ENCODE peak calls at places on chromosomes 2 and 18, in nine cellular contexts. One of them, this sample, is unnamed.

GRCh38 chr2:98569197-98569793 is 39.0 kb downstream of the COA5 start:
- DNase-seq in right lobe of liver: peak; percentile 57
- DNase-seq in thoracic aorta: no peak
- DNase-seq in PC-3: peak; percentile 46
- DNase-seq in OCI-LY7: peak; percentile 60
- DNase-seq in PC-9: peak; percentile 43
- DNase-seq in upper lobe of right lung: peak; percentile 75
- DNase-seq in hepatocyte: peak; percentile 50
- DNase-seq in MM.1S: no peak
- DNase-seq in this sample: peak; percentile 93

GRCh38 chr2:157592983-157593382 is 35.7 kb downstream of the ACVR1C start:
- DNase-seq in right lobe of liver: no peak
- DNase-seq in thoracic aorta: no peak
- DNase-seq in PC-3: peak; percentile 57
- DNase-seq in OCI-LY7: peak; percentile 35
- DNase-seq in PC-9: no peak
- DNase-seq in upper lobe of right lung: no peak
- DNase-seq in hepatocyte: no peak
- DNase-seq in MM.1S: no peak
- DNase-seq in this sample: no peak

GRCh38 chr2:10721344-10722251 is at the start of gene ATP6V1C2:
- DNase-seq in right lobe of liver: peak; percentile 73
- DNase-seq in thoracic aorta: no peak
- DNase-seq in PC-3: peak; percentile 40
- DNase-seq in OCI-LY7: peak; percentile 52
- DNase-seq in PC-9: peak; percentile 61
- DNase-seq in upper lobe of right lung: peak; percentile 82
- DNase-seq in hepatocyte: peak; percentile 65
- DNase-seq in MM.1S: peak; percentile 85
- DNase-seq in this sample: peak; percentile 86

GRCh38 chr18:3340682-3341097 is 78.8 kb downstream of the MYL12B start:
- DNase-seq in right lobe of liver: no peak
- DNase-seq in thoracic aorta: no peak
- DNase-seq in PC-3: peak; percentile 51
- DNase-seq in OCI-LY7: no peak
- DNase-seq in PC-9: no peak
- DNase-seq in upper lobe of right lung: no peak
- DNase-seq in hepatocyte: peak; percentile 62
- DNase-seq in MM.1S: no peak
- DNase-seq in this sample: no peak

GRCh38 chr18:35497006-35497333 is 790 bp downstream of the INO80C start:
- DNase-seq in right lobe of liver: no peak
- DNase-seq in thoracic aorta: no peak
- DNase-seq in PC-3: no peak
- DNase-seq in OCI-LY7: no peak
- DNase-seq in PC-9: no peak
- DNase-seq in upper lobe of right lung: no peak
- DNase-seq in hepatocyte: peak; percentile 67
- DNase-seq in MM.1S: no peak
- DNase-seq in this sample: no peak

GRCh38 chr2:65130440-65131175 is 702 bp upstream of the RAB1A start:
- DNase-seq in right lobe of liver: no peak
- DNase-seq in thoracic aorta: peak; percentile 10
- DNase-seq in PC-3: no peak
- DNase-seq in OCI-LY7: no peak
- DNase-seq in PC-9: no peak
- DNase-seq in upper lobe of right lung: no peak
- DNase-seq in hepatocyte: no peak
- DNase-seq in MM.1S: no peak
- DNase-seq in this sample: no peak

GRCh38 chr2:217732995-217733394 is 269.8 kb downstream of the TNS1 start:
- DNase-seq in right lobe of liver: no peak
- DNase-seq in thoracic aorta: no peak
- DNase-seq in PC-3: no peak
- DNase-seq in OCI-LY7: no peak
- DNase-seq in PC-9: no peak
- DNase-seq in upper lobe of right lung: no peak
- DNase-seq in hepatocyte: no peak
- DNase-seq in MM.1S: no peak
- DNase-seq in this sample: no peak

GRCh38 chr2:202172439-202173191 is 65.8 kb downstream of the SUMO1 start:
- DNase-seq in right lobe of liver: no peak
- DNase-seq in thoracic aorta: no peak
- DNase-seq in PC-3: no peak
- DNase-seq in OCI-LY7: no peak
- DNase-seq in PC-9: no peak
- DNase-seq in upper lobe of right lung: no peak
- DNase-seq in hepatocyte: no peak
- DNase-seq in MM.1S: peak; percentile 16
- DNase-seq in this sample: no peak

GRCh38 chr2:10212827-10213226 is 89.9 kb upstream of the HPCAL1 start:
- DNase-seq in right lobe of liver: no peak
- DNase-seq in thoracic aorta: no peak
- DNase-seq in PC-3: no peak
- DNase-seq in OCI-LY7: no peak
- DNase-seq in PC-9: no peak
- DNase-seq in upper lobe of right lung: no peak
- DNase-seq in hepatocyte: no peak
- DNase-seq in MM.1S: no peak
- DNase-seq in this sample: no peak

GRCh38 chr2:42575458-42576064 is 7.1 kb downstream of the MTA3 start:
- DNase-seq in right lobe of liver: no peak
- DNase-seq in thoracic aorta: no peak
- DNase-seq in PC-3: no peak
- DNase-seq in OCI-LY7: no peak
- DNase-seq in PC-9: no peak
- DNase-seq in upper lobe of right lung: no peak
- DNase-seq in hepatocyte: no peak
- DNase-seq in MM.1S: no peak
- DNase-seq in this sample: no peak

GRCh38 chr2:71082402-71083252 is 14.2 kb downstream of the NAGK start:
- DNase-seq in right lobe of liver: no peak
- DNase-seq in thoracic aorta: no peak
- DNase-seq in PC-3: no peak
- DNase-seq in OCI-LY7: no peak
- DNase-seq in PC-9: no peak
- DNase-seq in upper lobe of right lung: no peak
- DNase-seq in hepatocyte: no peak
- DNase-seq in MM.1S: no peak
- DNase-seq in this sample: no peak

GRCh38 chr2:241496904-241497877 is 11.2 kb downstream of the STK25 start:
- DNase-seq in right lobe of liver: no peak
- DNase-seq in thoracic aorta: no peak
- DNase-seq in PC-3: no peak
- DNase-seq in OCI-LY7: no peak
- DNase-seq in PC-9: no peak
- DNase-seq in upper lobe of right lung: peak; percentile 60
- DNase-seq in hepatocyte: no peak
- DNase-seq in MM.1S: no peak
- DNase-seq in this sample: no peak

GRCh38 chr2:160205511-160205910 is 5.4 kb upstream of the ITGB6 start:
- DNase-seq in right lobe of liver: no peak
- DNase-seq in thoracic aorta: peak; percentile 60
- DNase-seq in PC-3: peak; percentile 99
- DNase-seq in OCI-LY7: no peak
- DNase-seq in PC-9: peak; percentile 94
- DNase-seq in upper lobe of right lung: peak; percentile 69
- DNase-seq in hepatocyte: peak; percentile 81
- DNase-seq in MM.1S: no peak
- DNase-seq in this sample: no peak

GRCh38 chr2:208648368-208648767 is 241.8 kb downstream of the PTH2R start:
- DNase-seq in right lobe of liver: no peak
- DNase-seq in thoracic aorta: no peak
- DNase-seq in PC-3: no peak
- DNase-seq in OCI-LY7: no peak
- DNase-seq in PC-9: no peak
- DNase-seq in upper lobe of right lung: no peak
- DNase-seq in hepatocyte: no peak
- DNase-seq in MM.1S: no peak
- DNase-seq in this sample: no peak

GRCh38 chr2:126657146-126657635 is 1.2 kb downstream of the GYPC start:
- DNase-seq in right lobe of liver: peak; percentile 41
- DNase-seq in thoracic aorta: no peak
- DNase-seq in PC-3: peak; percentile 4
- DNase-seq in OCI-LY7: peak; percentile 43
- DNase-seq in PC-9: no peak
- DNase-seq in upper lobe of right lung: no peak
- DNase-seq in hepatocyte: peak; percentile 57
- DNase-seq in MM.1S: peak; percentile 36
- DNase-seq in this sample: peak; percentile 72

GRCh38 chr2:34534341-34534740 is 935.2 kb upstream of the FAM98A start:
- DNase-seq in right lobe of liver: no peak
- DNase-seq in thoracic aorta: no peak
- DNase-seq in PC-3: no peak
- DNase-seq in OCI-LY7: no peak
- DNase-seq in PC-9: no peak
- DNase-seq in upper lobe of right lung: no peak
- DNase-seq in hepatocyte: no peak
- DNase-seq in MM.1S: no peak
- DNase-seq in this sample: no peak

GRCh38 chr2:34524115-34524514 is 925.0 kb upstream of the FAM98A start:
- DNase-seq in right lobe of liver: no peak
- DNase-seq in thoracic aorta: no peak
- DNase-seq in PC-3: no peak
- DNase-seq in OCI-LY7: no peak
- DNase-seq in PC-9: no peak
- DNase-seq in upper lobe of right lung: no peak
- DNase-seq in hepatocyte: no peak
- DNase-seq in MM.1S: no peak
- DNase-seq in this sample: no peak

GRCh38 chr2:34533585-34534225 is 934.6 kb upstream of the FAM98A start:
- DNase-seq in right lobe of liver: no peak
- DNase-seq in thoracic aorta: no peak
- DNase-seq in PC-3: no peak
- DNase-seq in OCI-LY7: no peak
- DNase-seq in PC-9: no peak
- DNase-seq in upper lobe of right lung: no peak
- DNase-seq in hepatocyte: no peak
- DNase-seq in MM.1S: no peak
- DNase-seq in this sample: no peak

GRCh38 chr2:34529965-34530364 is 930.9 kb upstream of the FAM98A start:
- DNase-seq in right lobe of liver: no peak
- DNase-seq in thoracic aorta: no peak
- DNase-seq in PC-3: no peak
- DNase-seq in OCI-LY7: no peak
- DNase-seq in PC-9: no peak
- DNase-seq in upper lobe of right lung: no peak
- DNase-seq in hepatocyte: no peak
- DNase-seq in MM.1S: no peak
- DNase-seq in this sample: no peak
- H3K9me3 ChIP-seq in right lobe of liver: no peaks in the 10 kb centered on the region
- H3K9me3 ChIP-seq in thoracic aorta: no peaks in the 10 kb centered on the region
- H3K9me3 ChIP-seq in PC-3: no peaks in the 10 kb centered on the region
- H3K9me3 ChIP-seq in OCI-LY7: no peaks in the 10 kb centered on the region
- H3K9me3 ChIP-seq in PC-9: no peaks in the 10 kb centered on the region
- H3K9me3 ChIP-seq in upper lobe of right lung: no peaks in the 10 kb centered on the region
- H3K9me3 ChIP-seq in hepatocyte: no peaks in the 10 kb centered on the region
- H3K9me3 ChIP-seq in MM.1S: no peaks in the 10 kb centered on the region
- H3K9me3 ChIP-seq in this sample: no peaks in the 10 kb centered on the region

DNA sequence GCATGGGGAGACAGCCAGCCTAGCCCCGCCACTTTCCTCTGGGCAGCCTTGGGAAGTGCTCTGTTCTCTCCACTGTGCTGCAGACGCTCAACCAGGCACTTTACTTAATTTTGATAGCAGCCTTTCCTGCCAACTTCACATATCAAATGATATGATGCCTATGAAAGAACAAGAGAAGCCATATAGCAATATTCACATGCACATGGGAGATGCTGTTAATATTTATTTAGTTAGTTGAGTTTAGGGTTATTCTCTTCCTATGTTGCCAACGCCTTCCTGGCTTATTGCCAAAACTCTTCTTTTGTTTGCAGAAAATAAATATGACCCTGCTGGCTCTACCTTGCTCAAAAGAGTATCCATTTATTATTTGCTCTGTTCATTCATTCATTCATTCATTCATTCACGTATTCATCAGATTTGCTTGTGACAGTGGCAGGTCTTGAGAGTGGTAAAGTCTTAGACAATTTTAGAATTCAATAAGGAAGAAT is 99.3 kb downstream of the GATA6 start:
- DNase-seq in right lobe of liver: no peak
- DNase-seq in thoracic aorta: no peak
- DNase-seq in PC-3: peak; percentile 44
- DNase-seq in OCI-LY7: no peak
- DNase-seq in PC-9: no peak
- DNase-seq in upper lobe of right lung: no peak
- DNase-seq in hepatocyte: peak; percentile 17
- DNase-seq in MM.1S: no peak
- DNase-seq in this sample: no peak
- TF ChIP-seq CTCF in right lobe of liver: no peak
- TF ChIP-seq CTCF in thoracic aorta: no peak
- TF ChIP-seq CTCF in PC-3: no peak
- TF ChIP-seq CTCF in OCI-LY7: no peak
- TF ChIP-seq CTCF in PC-9: no peak
- TF ChIP-seq CTCF in upper lobe of right lung: no peak
- TF ChIP-seq CTCF in hepatocyte: no peak
- TF ChIP-seq CTCF in MM.1S: no peak
- TF ChIP-seq CTCF in this sample: no peak

DNA sequence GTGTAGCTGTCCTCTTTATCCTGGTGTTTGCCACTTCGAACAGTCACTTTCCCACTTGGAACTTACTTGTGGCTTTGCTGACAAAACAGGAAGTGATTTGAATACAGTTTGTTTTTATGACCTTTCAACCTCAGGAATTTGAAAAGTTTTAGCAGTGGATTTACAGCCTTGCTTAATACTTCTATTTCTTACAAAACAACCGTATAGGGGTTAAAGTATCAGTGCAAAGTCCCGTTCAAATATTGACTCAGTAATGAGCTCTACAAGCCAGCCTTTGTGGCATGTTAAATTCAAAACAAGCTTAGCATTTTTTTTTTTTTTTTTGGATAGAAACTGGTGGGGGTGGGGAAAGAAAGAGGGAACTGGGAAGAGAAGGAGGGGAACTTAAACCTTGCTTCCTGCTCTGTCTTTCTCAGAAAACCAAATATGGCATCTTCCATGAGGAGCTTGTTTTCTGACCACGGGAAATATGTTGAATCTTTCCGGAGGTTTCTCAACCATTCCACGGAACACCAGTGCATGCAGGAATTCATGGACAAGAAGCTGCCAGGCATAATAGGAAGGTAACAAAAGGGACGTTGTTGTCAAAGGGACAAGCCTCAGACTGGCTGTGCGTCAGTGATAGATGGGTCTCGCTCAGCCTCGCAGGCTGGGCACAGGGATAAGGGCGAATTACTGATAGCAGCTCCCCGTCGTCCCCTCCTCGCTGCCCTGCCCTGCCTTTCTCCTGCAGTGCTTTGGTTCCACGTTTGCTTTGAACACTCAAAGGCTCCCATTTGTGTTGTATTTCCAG is at the start of gene HNMT:
- DNase-seq in right lobe of liver: peak; percentile 51
- DNase-seq in thoracic aorta: no peak
- DNase-seq in PC-3: peak; percentile 84
- DNase-seq in OCI-LY7: no peak
- DNase-seq in PC-9: peak; percentile 41
- DNase-seq in upper lobe of right lung: peak; percentile 68
- DNase-seq in hepatocyte: peak; percentile 71
- DNase-seq in MM.1S: no peak
- DNase-seq in this sample: peak; percentile 82
- H3K27ac ChIP-seq in right lobe of liver: peak within 1 kb of the TSS; percentile 94
- H3K27ac ChIP-seq in thoracic aorta: peak within 1 kb of the TSS; percentile 91
- H3K27ac ChIP-seq in PC-3: peak within 1 kb of the TSS; percentile 75
- H3K27ac ChIP-seq in OCI-LY7: no peak within 1 kb of the TSS
- H3K27ac ChIP-seq in PC-9: peak within 1 kb of the TSS; percentile 85
- H3K27ac ChIP-seq in upper lobe of right lung: peak within 1 kb of the TSS; percentile 91
- H3K27ac ChIP-seq in hepatocyte: peak within 1 kb of the TSS; percentile 92
- H3K27ac ChIP-seq in MM.1S: no peak within 1 kb of the TSS
- H3K27ac ChIP-seq in this sample: peak within 1 kb of the TSS; percentile 67

GRCh38 chr2:170923799-170924198 is 5.3 kb upstream of the GORASP2 start:
- DNase-seq in right lobe of liver: no peak
- DNase-seq in thoracic aorta: no peak
- DNase-seq in PC-3: no peak
- DNase-seq in OCI-LY7: peak; percentile 46
- DNase-seq in PC-9: no peak
- DNase-seq in upper lobe of right lung: no peak
- DNase-seq in hepatocyte: no peak
- DNase-seq in MM.1S: no peak
- DNase-seq in this sample: no peak
- H3K9me3 ChIP-seq in right lobe of liver: peaks cover 5% of the 10 kb centered on the region
- H3K9me3 ChIP-seq in thoracic aorta: no peaks in the 10 kb centered on the region
- H3K9me3 ChIP-seq in PC-3: peaks cover under 1% of the 10 kb centered on the region
- H3K9me3 ChIP-seq in OCI-LY7: peaks cover 23% of the 10 kb centered on the region
- H3K9me3 ChIP-seq in PC-9: peaks cover 16% of the 10 kb centered on the region
- H3K9me3 ChIP-seq in upper lobe of right lung: no peaks in the 10 kb centered on the region
- H3K9me3 ChIP-seq in hepatocyte: no peaks in the 10 kb centered on the region
- H3K9me3 ChIP-seq in MM.1S: no peaks in the 10 kb centered on the region
- H3K9me3 ChIP-seq in this sample: peaks cover 36% of the 10 kb centered on the region

This sample was measured in endodermal cell.